ENCODE peak calls at places on chromosomes 12 and 14, in eight cellular contexts. O, C, U, Y, V, T, X and G are unnamed samples.
A peak's percentile ranks its signal among the peaks of the same experiment; 100 is the strongest.

GRCh38 chr12:15563683-15564082 is 225.5 kb downstream of the EPS8 start:
- DNase-seq in T (peak; percentile 29), U (no peak), C (no peak), O (peak; percentile 81), Y (no peak), X (peak; percentile 91), V (peak; percentile 87), G (peak; percentile 12)

GRCh38 chr12:65875635-65876034 is 51.4 kb downstream of the HMGA2 start:
- DNase-seq in U (no peak), V (peak; percentile 52), Y (no peak), T (no peak), O (peak; percentile 51), X (no peak), C (no peak), G (peak; percentile 76)

GRCh38 chr14:59195898-59196297 is 7.4 kb downstream of the DAAM1 start:
- DNase-seq in X (no peak), O (no peak), U (no peak), Y (no peak), T (no peak), V (no peak), C (no peak), G (no peak)

GRCh38 chr12:122064780-122065588 is 13.6 kb upstream of the MLXIP start:
- DNase-seq in U (no peak), T (no peak), O (peak; percentile 88), V (peak; percentile 80), X (peak; percentile 94), C (no peak), Y (no peak), G (peak; percentile 76)

GRCh38 chr12:122946690-122947271 is 19.5 kb downstream of the ABCB9 start:
- DNase-seq in V (peak; percentile 99), C (peak; percentile 59), Y (peak; percentile 85), O (peak; percentile 96), U (peak; percentile 93), T (peak; percentile 97), X (peak; percentile 100), G (peak; percentile 100)

GRCh38 chr14:61360796-61361526 is 39.6 kb downstream of the PRKCH start:
- DNase-seq in C (no peak), Y (no peak), V (no peak), T (no peak), O (no peak), X (no peak), U (no peak), G (no peak)

GRCh38 chr12:48601013-48601756 is 31.3 kb upstream of the LALBA start:
- DNase-seq in X (peak; percentile 63), C (peak; percentile 45), O (peak; percentile 3), U (no peak), Y (no peak), T (no peak), V (peak; percentile 8), G (peak; percentile 46)

GRCh38 chr12:131024721-131025120 is 71.0 kb downstream of the ADGRD1 start:
- DNase-seq in U (no peak), V (no peak), Y (no peak), C (no peak), O (no peak), T (no peak), X (no peak), G (no peak)

GRCh38 chr12:120761581-120761980 is 36.0 kb downstream of the ACADS start:
- DNase-seq in X (peak; percentile 86), T (no peak), U (peak; percentile 77), V (peak; percentile 86), Y (peak; percentile 46), C (no peak), O (peak; percentile 84), G (peak; percentile 16)

GRCh38 chr12:14886271-14886670 is 617 bp upstream of the MGP start:
- DNase-seq in U (no peak), X (no peak), T (no peak), V (no peak), C (no peak), Y (no peak), O (no peak), G (no peak)

GRCh38 chr14:61342941-61343340 is 21.6 kb downstream of the PRKCH start:
- DNase-seq in V (no peak), C (no peak), T (no peak), Y (no peak), X (no peak), O (no peak), U (no peak), G (no peak)

GRCh38 chr12:123830675-123831074 is 68.6 kb downstream of the DNAH10 start:
- DNase-seq in V (no peak), X (no peak), U (no peak), C (no peak), O (no peak), Y (no peak), T (no peak), G (no peak)

GRCh38 chr14:60642790-60643397 is 6.4 kb downstream of the SIX1 start:
- DNase-seq in T (no peak), C (no peak), U (no peak), Y (no peak), V (no peak), X (no peak), O (no peak), G (no peak)

GRCh38 chr12:64679487-64679983 is 69.2 kb downstream of the RASSF3 start:
- DNase-seq in O (peak; percentile 76), X (peak; percentile 80), U (peak; percentile 74), Y (peak; percentile 71), T (peak; percentile 87), V (peak; percentile 83), C (no peak), G (no peak)

GRCh38 chr14:23102801-23103200 is 2.0 kb downstream of the CIROP start:
- DNase-seq in O (no peak), T (no peak), U (no peak), C (no peak), V (no peak), Y (no peak), X (no peak), G (no peak)

GRCh38 chr14:23104070-23104590 is 659 bp downstream of the CIROP start:
- DNase-seq in O (no peak), C (no peak), U (no peak), V (no peak), X (no peak), Y (no peak), T (no peak), G (no peak)

GRCh38 chr14:23101986-23102625 is 2.7 kb downstream of the CIROP start:
- DNase-seq in T (no peak), X (no peak), C (no peak), V (no peak), O (no peak), U (no peak), Y (no peak), G (no peak)

GRCh38 chr14:23104591-23105347 is at the start of gene CIROP:
- DNase-seq in O (peak; percentile 30), C (no peak), U (no peak), Y (no peak), X (no peak), T (no peak), V (peak; percentile 34), G (no peak)

GRCh38 chr14:23103581-23103980 is 1.2 kb downstream of the CIROP start:
- DNase-seq in Y (no peak), X (no peak), C (no peak), V (no peak), O (no peak), T (no peak), U (no peak), G (no peak)
- TF ChIP-seq CTCF in Y (no peak), X (no peak), C (no peak), V (no peak), O (no peak), T (no peak), U (no peak), G (no peak)

DNA sequence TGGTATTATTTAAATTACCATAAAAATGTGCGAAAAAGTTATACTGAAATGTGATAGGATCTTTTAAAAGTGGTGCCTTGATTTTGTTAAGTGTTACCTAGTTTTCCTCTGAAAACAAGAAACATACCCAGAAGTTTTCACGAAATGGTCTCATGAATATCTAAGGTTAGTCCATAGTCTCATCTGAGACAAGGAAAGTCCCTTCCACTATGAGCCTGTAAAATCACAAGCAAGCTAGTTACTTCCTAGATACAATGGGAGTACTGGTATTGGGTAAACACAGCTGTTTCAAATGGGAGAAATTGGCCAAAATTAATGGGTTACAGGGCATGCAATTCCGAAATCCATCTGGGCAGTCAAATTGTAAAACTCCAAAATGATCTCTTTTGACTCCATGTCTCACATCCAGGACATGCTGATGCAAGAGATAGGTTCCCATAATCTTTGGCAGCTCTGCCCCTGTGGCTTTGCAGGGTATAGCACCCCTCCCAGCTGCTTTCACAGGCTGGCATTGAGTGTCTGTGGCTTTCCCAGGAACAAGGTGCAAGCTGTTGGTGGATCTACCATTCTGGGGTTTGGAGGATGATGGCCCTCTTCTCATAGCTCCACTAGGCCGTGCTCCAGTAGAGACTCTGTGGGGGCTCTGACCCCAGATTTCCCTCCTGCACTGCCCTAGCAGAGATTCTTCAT is 271.4 kb downstream of the NAV3 start:
- DNase-seq in U (no peak), X (no peak), O (no peak), C (no peak), Y (no peak), V (no peak), T (no peak), G (no peak)
- TF ChIP-seq CTCF in U (no peak), X (no peak), O (no peak), C (no peak), Y (no peak), V (no peak), T (no peak), G (peak; percentile 28)

GRCh38 chr12:62930546-62931425 is 4.2 kb downstream of the PPM1H start:
- DNase-seq in U (no peak), O (no peak), X (no peak), Y (no peak), C (no peak), V (no peak), T (no peak), G (no peak)

GRCh38 chr12:62933220-62933870 is 1.6 kb downstream of the PPM1H start:
- DNase-seq in O (no peak), T (no peak), Y (peak; percentile 45), V (no peak), U (peak; percentile 54), X (no peak), C (no peak), G (no peak)

GRCh38 chr12:62934799-62935674 is at the start of gene PPM1H:
- DNase-seq in X (peak; percentile 2), T (peak; percentile 44), U (peak; percentile 69), Y (peak; percentile 90), C (no peak), O (peak; percentile 22), V (peak; percentile 9), G (peak; percentile 30)

GRCh38 chr12:62931481-62931880 is 3.5 kb downstream of the PPM1H start:
- DNase-seq in C (no peak), X (no peak), O (no peak), Y (no peak), U (no peak), T (no peak), V (no peak), G (no peak)

GRCh38 chr12:62933871-62934798 is 815 bp downstream of the PPM1H start:
- DNase-seq in U (peak; percentile 19), T (peak; percentile 25), X (peak; percentile 7), V (peak; percentile 20), C (no peak), O (peak; percentile 23), Y (peak; percentile 52), G (peak; percentile 19)
- TF ChIP-seq CTCF in U (no peak), T (no peak), X (no peak), V (no peak), C (no peak), O (no peak), Y (no peak), G (no peak)

DNA sequence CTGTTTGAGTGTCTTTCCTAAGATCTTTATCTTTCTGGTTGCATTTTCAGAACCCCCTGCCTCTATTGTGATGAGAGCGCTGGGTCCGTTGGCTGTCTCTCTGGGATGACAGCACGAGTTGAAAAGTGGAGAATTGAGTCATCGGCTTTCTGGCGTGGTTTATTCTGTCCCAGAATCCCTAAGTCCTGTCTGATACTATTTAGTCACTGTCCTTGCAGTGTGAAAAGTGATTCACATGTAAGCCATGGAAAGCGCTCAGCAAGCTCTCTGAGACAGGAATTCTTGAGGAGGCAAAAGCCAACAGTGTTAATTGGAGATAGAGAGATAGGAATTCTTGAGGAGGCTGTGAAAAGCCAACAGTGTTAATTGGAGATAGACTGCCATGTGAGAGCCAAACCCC is 121.7 kb downstream of the CHST11 start:
- DNase-seq in T (no peak), O (peak; percentile 35), Y (no peak), X (peak; percentile 91), U (no peak), V (peak; percentile 49), C (no peak), G (peak; percentile 88)
- TF ChIP-seq CTCF in T (no peak), O (no peak), Y (no peak), X (no peak), U (no peak), V (no peak), C (no peak), G (no peak)